ENCODE peak calls at places on chromosome 1, in four cellular contexts. G is HS-27A, C is mucosa of gallbladder, A is astrocyte of the cerebellum. H is an unnamed sample.

GRCh38 chr1:22154626-22155025 is 11.7 kb upstream of the WNT4 start:
- DNase-seq in G (no peak), C (no peak), A (no peak), H (no peak)

GRCh38 chr1:29090937-29091618 is 32.6 kb downstream of the TMEM200B start:
- DNase-seq in G (no peak), C (no peak), A (no peak), H (no peak)

GRCh38 chr1:15963968-15964648 is 11.8 kb downstream of the ZBTB17 start:
- DNase-seq in G (no peak), C (no peak), A (no peak), H (no peak)

GRCh38 chr1:244046907-244047738 is 4.0 kb upstream of the ZBTB18 start:
- DNase-seq in G (no peak), C (no peak), A (no peak), H (peak; percentile 25)

GRCh38 chr1:99170516-99170915 is 93.8 kb upstream of the PLPPR4 start:
- DNase-seq in G (peak; percentile 17), C (no peak), A (no peak), H (no peak)

GRCh38 chr1:22280526-22280925 is 137.6 kb upstream of the WNT4 start:
- DNase-seq in G (no peak), C (no peak), A (no peak), H (no peak)

GRCh38 chr1:50417946-50418599 is 5.2 kb downstream of the DMRTA2 start:
- DNase-seq in G (no peak), C (no peak), A (no peak), H (no peak)

GRCh38 chr1:171999756-172000155 is 158.5 kb downstream of the DNM3 start:
- DNase-seq in G (no peak), C (no peak), A (no peak), H (no peak)

GRCh38 chr1:119275145-119275929 is 93.2 kb upstream of the HAO2 start:
- DNase-seq in G (no peak), C (peak; percentile 31), A (peak; percentile 56), H (peak; percentile 54)

GRCh38 chr1:216690593-216690992 is 32.6 kb downstream of the ESRRG start:
- DNase-seq in G (no peak), C (peak; percentile 18), A (no peak), H (no peak)

GRCh38 chr1:16119926-16120325 is 35.9 kb downstream of the EPHA2 start:
- DNase-seq in G (no peak), C (no peak), A (no peak), H (no peak)

GRCh38 chr1:212980123-212980800 is 29.9 kb downstream of the VASH2 start:
- DNase-seq in G (no peak), C (no peak), A (peak; percentile 34), H (no peak)

GRCh38 chr1:36481771-36482723 is 666 bp downstream of the CSF3R start:
- DNase-seq in G (no peak), C (no peak), A (no peak), H (no peak)

GRCh38 chr1:26418865-26419349 is 8.3 kb downstream of the LIN28A start:
- DNase-seq in G (peak; percentile 33), C (no peak), A (no peak), H (no peak)

GRCh38 chr1:61639937-61640336 is 85.0 kb downstream of the TM2D1 start:
- DNase-seq in G (no peak), C (no peak), A (no peak), H (no peak)

GRCh38 chr1:13732971-13733667 is 33.1 kb downstream of the PRDM2 start:
- DNase-seq in G (no peak), C (no peak), A (no peak), H (no peak)

GRCh38 chr1:219812491-219813221 is 115.7 kb downstream of the SLC30A10 start:
- DNase-seq in G (no peak), C (peak; percentile 32), A (peak; percentile 75), H (no peak)

GRCh38 chr1:109197163-109198042 is 16.3 kb upstream of the SARS1 start:
- DNase-seq in G (peak; percentile 99), C (peak; percentile 27), A (peak; percentile 75), H (no peak)

GRCh38 chr1:14939527-14940284 is 213.8 kb upstream of the TMEM51 start:
- DNase-seq in G (no peak), C (no peak), A (no peak), H (no peak)

GRCh38 chr1:3674100-3675094 is 22.1 kb downstream of the TP73 start:
- DNase-seq in G (no peak), C (no peak), A (no peak), H (no peak)

GRCh38 chr1:162328507-162328906 is 48.1 kb downstream of the SPATA46 start:
- DNase-seq in G (no peak), C (no peak), A (no peak), H (no peak)

GRCh38 chr1:100325415-100326324 is 26.6 kb upstream of the CDC14A start:
- DNase-seq in G (no peak), C (no peak), A (no peak), H (no peak)

GRCh38 chr1:26887125-26887524 is 3.0 kb downstream of the GPN2 start:
- DNase-seq in G (no peak), C (no peak), A (peak; percentile 20), H (no peak)

GRCh38 chr1:106435269-106435668 is 621.2 kb upstream of the PRMT6 start:
- DNase-seq in G (no peak), C (no peak), A (no peak), H (no peak)

GRCh38 chr1:94799201-94799600 is 21.0 kb upstream of the SLC44A3 start:
- DNase-seq in G (no peak), C (no peak), A (no peak), H (no peak)

GRCh38 chr1:181341026-181341632 is 142.2 kb upstream of the CACNA1E start:
- DNase-seq in G (no peak), C (no peak), A (no peak), H (no peak)

GRCh38 chr1:170063109-170063826 is 11.2 kb downstream of the KIFAP3 start:
- DNase-seq in G (no peak), C (no peak), A (no peak), H (no peak)

GRCh38 chr1:247433922-247434476 is 18.0 kb downstream of the NLRP3 start:
- DNase-seq in G (no peak), C (no peak), A (no peak), H (no peak)

GRCh38 chr1:36988311-36988710 is 46.0 kb downstream of the GRIK3 start:
- DNase-seq in G (no peak), C (no peak), A (no peak), H (no peak)

GRCh38 chr1:219299420-219299819 is 125.7 kb downstream of the LYPLAL1 start:
- DNase-seq in G (no peak), C (no peak), A (no peak), H (no peak)